ENCODE peak calls at places on chromosome 3, in ten cellular contexts. Y is tibial artery; W is neural progenitor cell; P is lower lobe of right lung; L is CD4-positive, alpha-beta T cell; M is uterus; V is MM.1S; K is PC-9; Q is prostate gland; G is CD4-positive, CD25-positive, alpha-beta regulatory T cell. A is an unnamed sample.

GRCh38 chr3:89145995-89146394 is 38.6 kb downstream of the EPHA3 start:
- DNase-seq in Y (peak), W (no peak), P (no peak), L (no peak), M (no peak), V (no peak), K (no peak), Q (no peak), G (no peak), A (no peak)

GRCh38 chr3:125125822-125126245 is 70.0 kb upstream of the HEG1 start:
- DNase-seq in Y (no peak), W (no peak), P (no peak), L (no peak), M (no peak), V (no peak), K (peak), Q (no peak), G (no peak), A (no peak)

GRCh38 chr3:174775603-174776002 is 83.5 kb upstream of the NAALADL2 start:
- DNase-seq in Y (no peak), W (no peak), P (no peak), L (no peak), M (no peak), V (no peak), K (no peak), Q (no peak), G (no peak), A (no peak)

GRCh38 chr3:24678441-24678865 is 183.8 kb upstream of the THRB start:
- DNase-seq in Y (no peak), W (no peak), P (no peak), L (no peak), M (peak), V (no peak), K (peak), Q (no peak), G (no peak), A (no peak)

GRCh38 chr3:62266668-62267283 is 106.6 kb downstream of the FEZF2 start:
- DNase-seq in Y (no peak), W (no peak), P (no peak), L (no peak), M (no peak), V (no peak), K (no peak), Q (no peak), G (no peak), A (no peak)

GRCh38 chr3:132378048-132378762 is 39.1 kb upstream of the DNAJC13 start:
- DNase-seq in Y (no peak), W (no peak), P (no peak), L (no peak), M (no peak), V (no peak), K (no peak), Q (no peak), G (no peak), A (no peak)

GRCh38 chr3:122314467-122314866 is 10.6 kb upstream of the CSTA start:
- DNase-seq in Y (no peak), W (no peak), P (no peak), L (no peak), M (no peak), V (no peak), K (no peak), Q (no peak), G (no peak), A (no peak)

GRCh38 chr3:154018100-154018696 is 103.0 kb upstream of the ARHGEF26 start:
- DNase-seq in Y (no peak), W (peak), P (no peak), L (peak), M (no peak), V (peak), K (peak), Q (no peak), G (peak), A (no peak)

GRCh38 chr3:31016196-31016595 is 121.7 kb upstream of the GADL1 start:
- DNase-seq in Y (no peak), W (no peak), P (no peak), L (no peak), M (no peak), V (no peak), K (no peak), Q (no peak), G (no peak), A (no peak)

GRCh38 chr3:154931484-154931883 is 148.6 kb upstream of the MME start:
- DNase-seq in Y (no peak), W (no peak), P (no peak), L (no peak), M (no peak), V (no peak), K (no peak), Q (no peak), G (no peak), A (no peak)

GRCh38 chr3:137770821-137771399 is 6.8 kb downstream of the SOX14 start:
- DNase-seq in Y (no peak), W (peak), P (no peak), L (no peak), M (no peak), V (no peak), K (no peak), Q (no peak), G (no peak), A (no peak)

GRCh38 chr3:137285924-137286323 is 328.1 kb downstream of the IL20RB start:
- DNase-seq in Y (no peak), W (no peak), P (no peak), L (no peak), M (no peak), V (no peak), K (no peak), Q (no peak), G (no peak), A (no peak)

GRCh38 chr3:124639406-124640237 is 90.6 kb upstream of the UMPS start:
- DNase-seq in Y (no peak), W (no peak), P (no peak), L (no peak), M (no peak), V (no peak), K (no peak), Q (no peak), G (peak), A (no peak)

GRCh38 chr3:58462829-58463180 is 29.1 kb upstream of the KCTD6 start:
- DNase-seq in Y (no peak), W (peak), P (no peak), L (no peak), M (no peak), V (no peak), K (no peak), Q (no peak), G (no peak), A (no peak)

GRCh38 chr3:12965999-12966846 is 107.0 kb downstream of the IQSEC1 start:
- DNase-seq in Y (no peak), W (peak), P (no peak), L (no peak), M (no peak), V (no peak), K (no peak), Q (no peak), G (no peak), A (no peak)

GRCh38 chr3:45642731-45643152 is 46.5 kb upstream of the SACM1L start:
- DNase-seq in Y (no peak), W (peak), P (peak), L (no peak), M (no peak), V (no peak), K (peak), Q (no peak), G (no peak), A (no peak)

GRCh38 chr3:71513495-71513894 is 70.0 kb downstream of the FOXP1 start:
- DNase-seq in Y (no peak), W (no peak), P (no peak), L (no peak), M (no peak), V (no peak), K (no peak), Q (no peak), G (no peak), A (no peak)

GRCh38 chr3:71513081-71513480 is 70.4 kb downstream of the FOXP1 start:
- DNase-seq in Y (no peak), W (no peak), P (no peak), L (no peak), M (no peak), V (no peak), K (no peak), Q (no peak), G (no peak), A (no peak)

GRCh38 chr3:71512000-71512399 is 71.5 kb downstream of the FOXP1 start:
- DNase-seq in Y (no peak), W (no peak), P (no peak), L (peak), M (no peak), V (peak), K (no peak), Q (no peak), G (peak), A (no peak)

GRCh38 chr3:71511446-71511845 is 72.1 kb downstream of the FOXP1 start:
- DNase-seq in Y (no peak), W (no peak), P (no peak), L (no peak), M (no peak), V (no peak), K (no peak), Q (no peak), G (no peak), A (no peak)

DNA sequence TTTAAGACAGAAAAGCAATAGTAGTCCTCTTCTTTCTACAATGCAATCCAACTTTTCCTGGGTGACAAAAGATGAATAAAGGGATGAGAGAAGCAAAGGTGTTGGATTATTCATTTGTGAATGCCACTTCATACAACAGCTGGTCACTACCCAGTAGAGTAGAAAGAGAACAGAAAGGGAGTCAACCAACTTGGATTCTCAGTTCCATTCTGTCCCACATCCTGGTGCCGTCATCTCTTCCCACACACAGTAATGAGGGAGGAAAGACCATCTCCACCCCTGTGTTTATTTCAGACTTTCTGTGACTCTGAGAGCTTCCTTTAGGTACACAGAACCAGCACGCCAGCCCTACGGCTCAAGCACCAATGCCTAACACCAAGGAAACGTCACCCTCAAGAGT is 71.0 kb downstream of the FOXP1 start:
- DNase-seq in Y (no peak), W (no peak), P (no peak), L (no peak), M (no peak), V (no peak), K (no peak), Q (no peak), G (no peak), A (no peak)
- H3K27ac ChIP-seq in Y (no peak), W (no peak), P (no peak), L (no peak), M (no peak), V (no peak), K (no peak), Q (no peak), G (peak), A (no peak)

DNA sequence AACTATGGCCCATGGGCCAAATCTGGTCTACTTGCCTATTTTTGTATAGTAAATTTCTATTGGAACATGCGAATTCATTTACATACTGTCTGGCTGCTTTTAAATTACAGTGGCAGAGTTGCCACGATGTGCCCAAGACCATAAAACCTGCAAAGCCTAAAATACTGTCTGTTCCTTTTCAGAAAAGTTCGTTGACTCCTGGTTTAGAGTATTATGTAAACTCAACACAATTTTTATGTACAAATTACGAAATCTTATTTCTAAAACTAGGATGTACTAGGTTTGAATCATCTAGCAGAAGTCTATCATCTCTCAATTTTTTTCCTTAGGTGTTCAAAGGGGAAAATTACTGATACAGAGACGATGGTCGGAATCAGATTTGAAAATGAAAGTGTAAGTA is 26.9 kb downstream of the SENP2 start:
- DNase-seq in Y (no peak), W (no peak), P (no peak), L (no peak), M (no peak), V (no peak), K (no peak), Q (no peak), G (no peak), A (no peak)
- H3K27ac ChIP-seq in Y (no peak), W (no peak), P (no peak), L (no peak), M (no peak), V (no peak), K (no peak), Q (no peak), G (peak), A (no peak)

GRCh38 chr3:134252766-134253165 is 2.1 kb upstream of the RYK start:
- DNase-seq in Y (no peak), W (no peak), P (no peak), L (no peak), M (no peak), V (no peak), K (no peak), Q (no peak), G (no peak), A (no peak)
- H3K27ac ChIP-seq in Y (peak), W (no peak), P (peak), L (no peak), M (peak), V (no peak), K (no peak), Q (no peak), G (no peak), A (no peak)

GRCh38 chr3:20074226-20075063 is 34.2 kb downstream of the KAT2B start:
- DNase-seq in Y (no peak), W (no peak), P (no peak), L (no peak), M (no peak), V (no peak), K (no peak), Q (no peak), G (no peak), A (peak)

GRCh38 chr3:20073683-20074082 is 33.4 kb downstream of the KAT2B start:
- DNase-seq in Y (no peak), W (peak), P (no peak), L (no peak), M (no peak), V (no peak), K (no peak), Q (no peak), G (no peak), A (no peak)

GRCh38 chr3:20072422-20072821 is 32.2 kb downstream of the KAT2B start:
- DNase-seq in Y (no peak), W (no peak), P (no peak), L (no peak), M (no peak), V (no peak), K (no peak), Q (no peak), G (no peak), A (no peak)

GRCh38 chr3:20071182-20071581 is 30.9 kb downstream of the KAT2B start:
- DNase-seq in Y (no peak), W (no peak), P (no peak), L (no peak), M (no peak), V (no peak), K (no peak), Q (no peak), G (no peak), A (no peak)

GRCh38 chr3:20073068-20073467 is 32.8 kb downstream of the KAT2B start:
- DNase-seq in Y (no peak), W (no peak), P (no peak), L (no peak), M (no peak), V (no peak), K (no peak), Q (no peak), G (no peak), A (peak)
- H3K27ac ChIP-seq in Y (no peak), W (peak), P (no peak), L (no peak), M (no peak), V (no peak), K (no peak), Q (peak), G (no peak), A (no peak)

GRCh38 chr3:42743204-42743995 is 29.7 kb downstream of the CCDC13 start:
- DNase-seq in Y (peak), W (no peak), P (no peak), L (no peak), M (no peak), V (no peak), K (no peak), Q (no peak), G (no peak), A (no peak)
- H3K27ac ChIP-seq in Y (peak), W (no peak), P (no peak), L (no peak), M (no peak), V (no peak), K (no peak), Q (no peak), G (no peak), A (peak)

DNA sequence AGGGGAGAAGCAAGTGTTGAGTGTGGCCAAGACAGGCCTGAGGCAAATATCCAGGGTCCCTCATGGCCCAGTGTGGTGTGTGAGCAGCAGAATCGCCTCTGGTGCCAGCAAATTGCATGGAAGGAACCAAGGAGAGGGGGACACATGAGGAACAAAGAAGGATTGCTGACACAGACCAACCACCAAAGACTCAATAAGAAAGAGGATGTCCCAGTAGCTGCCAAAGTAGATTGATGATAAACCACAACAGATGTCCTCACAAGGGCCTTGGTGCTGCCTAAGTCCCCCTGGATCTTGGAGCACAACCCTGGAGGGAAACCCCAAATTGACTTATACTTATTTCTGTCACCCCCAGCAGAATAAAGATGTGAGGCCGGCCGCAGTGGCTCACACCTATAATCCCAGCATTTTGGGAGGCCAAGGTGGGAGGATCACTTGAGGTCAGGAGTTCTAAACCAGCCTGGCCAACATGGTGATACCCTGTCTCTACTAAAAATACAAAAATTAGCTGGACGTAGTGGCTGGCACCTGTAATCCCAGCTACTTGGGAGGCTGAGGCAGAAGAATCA is 10.6 kb downstream of the SRGAP3 start:
- DNase-seq in Y (no peak), W (no peak), P (no peak), L (no peak), M (no peak), V (no peak), K (no peak), Q (no peak), G (no peak), A (no peak)
- H3K27ac ChIP-seq in Y (no peak), W (no peak), P (no peak), L (no peak), M (no peak), V (no peak), K (no peak), Q (no peak), G (no peak), A (no peak)